ENCODE peak calls at places on chromosomes 5 and 9, in eight cellular contexts. V is osteocyte, W is natural killer cell, E is cardiac muscle cell, Q is MCF 10A, O is ovary, A is cardiac fibroblast, I is type B pancreatic cell. N is an unnamed sample.

GRCh38 chr5:105868038-105868775 is 1802.5 kb downstream of the EFNA5 start:
- DNase-seq in E (no peak), O (no peak), I (no peak), A (peak), V (no peak), Q (peak), W (no peak), N (peak)

GRCh38 chr5:67047180-67047579 is 149.4 kb downstream of the CD180 start:
- DNase-seq in E (peak), A (no peak), I (no peak), O (no peak), V (no peak), W (no peak), Q (peak), N (no peak)

GRCh38 chr9:120730661-120731514 is 16.6 kb upstream of the MEGF9 start:
- DNase-seq in I (no peak), Q (peak), O (no peak), V (no peak), E (no peak), W (no peak), A (peak), N (peak)

GRCh38 chr5:32329395-32329834 is 16.7 kb upstream of the MTMR12 start:
- DNase-seq in E (peak), O (no peak), I (no peak), Q (peak), A (peak), V (no peak), W (peak), N (peak)

GRCh38 chr9:128088253-128088945 is 20.4 kb downstream of the SLC25A25 start:
- DNase-seq in A (no peak), O (no peak), W (no peak), V (no peak), E (no peak), Q (no peak), I (no peak), N (no peak)

GRCh38 chr5:35319231-35320002 is 89.1 kb upstream of the PRLR start:
- DNase-seq in V (no peak), E (no peak), W (no peak), A (peak), I (no peak), O (no peak), Q (peak), N (peak)

GRCh38 chr9:133254471-133254870 is 20.5 kb downstream of the ABO start:
- DNase-seq in Q (no peak), A (no peak), W (no peak), O (no peak), E (no peak), V (no peak), I (peak), N (no peak)

GRCh38 chr9:135260221-135260620 is 172.8 kb downstream of the OLFM1 start:
- DNase-seq in A (no peak), Q (no peak), O (no peak), I (no peak), V (no peak), E (no peak), W (no peak), N (no peak)

GRCh38 chr9:135898634-135899407 is 8.5 kb downstream of the CAMSAP1 start:
- DNase-seq in V (no peak), A (peak), E (no peak), I (no peak), O (no peak), Q (no peak), W (no peak), N (peak)

GRCh38 chr9:33476503-33476902 is 2.8 kb upstream of the NOL6 start:
- DNase-seq in I (no peak), V (peak), Q (no peak), O (no peak), E (no peak), W (no peak), A (no peak), N (no peak)

GRCh38 chr5:125870271-125870670 is 552.9 kb upstream of the GRAMD2B start:
- DNase-seq in I (no peak), A (no peak), W (no peak), Q (no peak), E (no peak), O (no peak), V (no peak), N (no peak)

GRCh38 chr9:4680178-4680535 is 788 bp downstream of the CDC37L1 start:
- DNase-seq in E (no peak), V (no peak), W (no peak), O (no peak), Q (no peak), I (no peak), A (no peak), N (no peak)

GRCh38 chr9:38157711-38158110 is 88.7 kb upstream of the SHB start:
- DNase-seq in Q (no peak), W (no peak), E (no peak), V (no peak), I (no peak), A (no peak), O (no peak), N (no peak)

GRCh38 chr9:121637441-121638222 is 13.8 kb upstream of the DAB2IP start:
- DNase-seq in W (no peak), Q (peak), V (no peak), I (no peak), E (no peak), O (no peak), A (peak), N (peak)

GRCh38 chr5:54514841-54515432 is 2.6 kb upstream of the SNX18 start:
- DNase-seq in Q (no peak), O (no peak), W (no peak), I (no peak), A (no peak), E (no peak), V (no peak), N (peak)

GRCh38 chr5:39691993-39692392 is 267.2 kb upstream of the DAB2 start:
- DNase-seq in O (no peak), A (no peak), W (no peak), E (no peak), V (no peak), Q (peak), I (no peak), N (no peak)
- TF ChIP-seq CTCF in O (no peak), A (peak), W (no peak), E (peak), V (peak), Q (peak), I (peak), N (peak)

GRCh38 chr5:116574682-116575634 is at the start of gene SEMA6A:
- DNase-seq in V (peak), W (no peak), A (peak), O (peak), Q (peak), I (peak), E (peak), N (peak)
- TF ChIP-seq CTCF in V (peak), W (no peak), A (no peak), O (peak), Q (peak), I (peak), E (no peak), N (no peak)

DNA sequence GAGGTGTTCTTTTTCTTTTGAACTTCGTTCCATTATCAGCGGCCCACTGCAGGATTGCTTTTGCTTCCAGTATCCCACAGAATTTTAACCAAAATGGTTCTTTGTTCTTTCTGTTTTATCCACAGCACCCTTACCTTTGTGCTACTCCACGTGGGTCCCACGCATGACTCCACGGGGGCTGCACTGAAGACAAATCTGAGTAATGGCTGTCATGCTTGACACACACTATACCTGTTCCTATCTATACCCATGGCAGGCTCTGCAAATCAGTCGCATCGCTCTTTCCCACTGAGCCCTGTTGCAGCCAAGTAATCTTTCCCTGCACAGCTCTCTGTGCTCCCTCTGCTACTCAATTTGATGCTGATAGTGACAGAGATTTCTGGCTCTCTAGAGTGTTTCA is 69.7 kb downstream of the NSG2 start:
- DNase-seq in A (no peak), Q (no peak), O (no peak), W (no peak), V (no peak), I (no peak), E (no peak), N (no peak)
- TF ChIP-seq CTCF in A (no peak), Q (no peak), O (no peak), W (no peak), V (no peak), I (no peak), E (no peak), N (no peak)

GRCh38 chr5:160119142-160119904 is at the start of gene PWWP2A:
- DNase-seq in V (peak), E (peak), Q (peak), I (peak), W (peak), A (peak), O (peak), N (peak)

GRCh38 chr5:160118349-160119141 is 705 bp downstream of the PWWP2A start:
- DNase-seq in O (peak), W (peak), V (peak), Q (peak), E (peak), I (peak), A (no peak), N (peak)

GRCh38 chr5:160116991-160117390 is 2.3 kb downstream of the PWWP2A start:
- DNase-seq in I (no peak), W (no peak), O (no peak), A (no peak), E (no peak), V (no peak), Q (no peak), N (no peak)

DNA sequence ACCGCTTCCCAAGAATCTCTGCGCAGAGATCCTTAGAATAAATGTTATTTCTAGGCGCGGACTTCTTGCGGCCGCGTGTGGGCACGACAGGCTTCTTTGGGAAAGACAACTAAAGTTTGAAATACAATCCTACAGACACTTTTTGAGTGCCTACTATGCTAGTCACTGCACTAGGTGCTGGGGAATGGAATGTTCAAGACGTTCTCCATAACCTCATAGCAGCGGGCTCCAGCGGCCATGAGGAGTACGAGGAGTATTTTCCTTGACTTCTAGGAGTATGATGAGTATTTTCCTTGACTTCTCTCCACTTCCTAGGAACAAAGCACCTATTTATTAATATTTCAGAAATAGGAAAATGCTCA is 636 bp upstream of the PWWP2A start:
- DNase-seq in V (no peak), I (no peak), A (no peak), Q (no peak), E (no peak), O (no peak), W (no peak), N (no peak)
- TF ChIP-seq CTCF in V (peak), I (peak), A (no peak), Q (peak), E (peak), O (peak), W (no peak), N (peak)

GRCh38 chr5:140857987-140858240 is 2.2 kb downstream of the PCDHA10 start:
- DNase-seq in V (peak), I (no peak), O (no peak), A (no peak), W (no peak), E (no peak), Q (no peak), N (no peak)
- TF ChIP-seq CTCF in V (no peak), I (no peak), O (no peak), A (no peak), W (no peak), E (no peak), Q (no peak), N (no peak)

N was measured in fibroblast of pulmonary artery.